ENCODE peak calls at places on chromosomes 7 and 10, in nine cellular contexts. One of them, this sample, is unnamed.

GRCh38 chr7:143979359-143979758 is 20.8 kb upstream of the OR6B1 start:
- DNase-seq in upper lobe of left lung: no peak
- DNase-seq in H54: no peak
- DNase-seq in HCT116: no peak
- DNase-seq in GM12878: no peak
- DNase-seq in suprapubic skin: no peak
- DNase-seq in thyroid gland: no peak
- DNase-seq in endothelial cell of umbilical vein: peak
- DNase-seq in tibial nerve: no peak
- DNase-seq in this sample: no peak

GRCh38 chr7:50939026-50939425 is 156.3 kb upstream of the GRB10 start:
- DNase-seq in upper lobe of left lung: no peak
- DNase-seq in H54: no peak
- DNase-seq in HCT116: no peak
- DNase-seq in GM12878: no peak
- DNase-seq in suprapubic skin: no peak
- DNase-seq in thyroid gland: no peak
- DNase-seq in endothelial cell of umbilical vein: no peak
- DNase-seq in tibial nerve: no peak
- DNase-seq in this sample: no peak

GRCh38 chr7:69654849-69655707 is 56.8 kb downstream of the AUTS2 start:
- DNase-seq in upper lobe of left lung: no peak
- DNase-seq in H54: no peak
- DNase-seq in HCT116: no peak
- DNase-seq in GM12878: no peak
- DNase-seq in suprapubic skin: no peak
- DNase-seq in thyroid gland: no peak
- DNase-seq in endothelial cell of umbilical vein: no peak
- DNase-seq in tibial nerve: no peak
- DNase-seq in this sample: no peak

GRCh38 chr7:155402941-155403340 is 55.0 kb upstream of the EN2 start:
- DNase-seq in upper lobe of left lung: no peak
- DNase-seq in H54: no peak
- DNase-seq in HCT116: no peak
- DNase-seq in GM12878: no peak
- DNase-seq in suprapubic skin: no peak
- DNase-seq in thyroid gland: no peak
- DNase-seq in endothelial cell of umbilical vein: no peak
- DNase-seq in tibial nerve: no peak
- DNase-seq in this sample: no peak

GRCh38 chr7:150993511-150993910 is 2.7 kb downstream of the NOS3 start:
- DNase-seq in upper lobe of left lung: no peak
- DNase-seq in H54: no peak
- DNase-seq in HCT116: no peak
- DNase-seq in GM12878: no peak
- DNase-seq in suprapubic skin: no peak
- DNase-seq in thyroid gland: no peak
- DNase-seq in endothelial cell of umbilical vein: peak
- DNase-seq in tibial nerve: no peak
- DNase-seq in this sample: no peak

GRCh38 chr10:116992183-116992582 is 12.8 kb downstream of the SHTN1 start:
- DNase-seq in upper lobe of left lung: no peak
- DNase-seq in H54: no peak
- DNase-seq in HCT116: no peak
- DNase-seq in GM12878: no peak
- DNase-seq in suprapubic skin: no peak
- DNase-seq in thyroid gland: no peak
- DNase-seq in endothelial cell of umbilical vein: no peak
- DNase-seq in tibial nerve: no peak
- DNase-seq in this sample: no peak

GRCh38 chr10:124728830-124729661 is 15.1 kb downstream of the FAM53B start:
- DNase-seq in upper lobe of left lung: no peak
- DNase-seq in H54: no peak
- DNase-seq in HCT116: no peak
- DNase-seq in GM12878: no peak
- DNase-seq in suprapubic skin: peak
- DNase-seq in thyroid gland: no peak
- DNase-seq in endothelial cell of umbilical vein: peak
- DNase-seq in tibial nerve: no peak
- DNase-seq in this sample: no peak

GRCh38 chr10:56317603-56318002 is 43.5 kb downstream of the ZWINT start:
- DNase-seq in upper lobe of left lung: peak
- DNase-seq in H54: no peak
- DNase-seq in HCT116: no peak
- DNase-seq in GM12878: no peak
- DNase-seq in suprapubic skin: peak
- DNase-seq in thyroid gland: no peak
- DNase-seq in endothelial cell of umbilical vein: no peak
- DNase-seq in tibial nerve: no peak
- DNase-seq in this sample: no peak

GRCh38 chr7:105654095-105654686 is 72.9 kb upstream of the EFCAB10 start:
- DNase-seq in upper lobe of left lung: no peak
- DNase-seq in H54: no peak
- DNase-seq in HCT116: no peak
- DNase-seq in GM12878: no peak
- DNase-seq in suprapubic skin: no peak
- DNase-seq in thyroid gland: no peak
- DNase-seq in endothelial cell of umbilical vein: no peak
- DNase-seq in tibial nerve: no peak
- DNase-seq in this sample: no peak

GRCh38 chr10:22681783-22682183 is 32.6 kb downstream of the PIP4K2A start:
- DNase-seq in upper lobe of left lung: no peak
- DNase-seq in H54: peak
- DNase-seq in HCT116: peak
- DNase-seq in GM12878: no peak
- DNase-seq in suprapubic skin: no peak
- DNase-seq in thyroid gland: no peak
- DNase-seq in endothelial cell of umbilical vein: peak
- DNase-seq in tibial nerve: no peak
- DNase-seq in this sample: peak

GRCh38 chr10:79266092-79266491 is 81.2 kb upstream of the PPIF start:
- DNase-seq in upper lobe of left lung: no peak
- DNase-seq in H54: no peak
- DNase-seq in HCT116: no peak
- DNase-seq in GM12878: no peak
- DNase-seq in suprapubic skin: no peak
- DNase-seq in thyroid gland: peak
- DNase-seq in endothelial cell of umbilical vein: no peak
- DNase-seq in tibial nerve: no peak
- DNase-seq in this sample: no peak

GRCh38 chr10:101388671-101389276 is 34.8 kb downstream of the BTRC start:
- DNase-seq in upper lobe of left lung: no peak
- DNase-seq in H54: no peak
- DNase-seq in HCT116: no peak
- DNase-seq in GM12878: no peak
- DNase-seq in suprapubic skin: no peak
- DNase-seq in thyroid gland: no peak
- DNase-seq in endothelial cell of umbilical vein: no peak
- DNase-seq in tibial nerve: no peak
- DNase-seq in this sample: no peak

GRCh38 chr7:105975770-105976428 is 12.8 kb downstream of the CDHR3 start:
- DNase-seq in upper lobe of left lung: no peak
- DNase-seq in H54: no peak
- DNase-seq in HCT116: no peak
- DNase-seq in GM12878: no peak
- DNase-seq in suprapubic skin: no peak
- DNase-seq in thyroid gland: no peak
- DNase-seq in endothelial cell of umbilical vein: no peak
- DNase-seq in tibial nerve: no peak
- DNase-seq in this sample: no peak

GRCh38 chr7:149598721-149599308 is 101.2 kb upstream of the ZNF746 start:
- DNase-seq in upper lobe of left lung: no peak
- DNase-seq in H54: peak
- DNase-seq in HCT116: peak
- DNase-seq in GM12878: no peak
- DNase-seq in suprapubic skin: no peak
- DNase-seq in thyroid gland: no peak
- DNase-seq in endothelial cell of umbilical vein: peak
- DNase-seq in tibial nerve: no peak
- DNase-seq in this sample: peak

DNA sequence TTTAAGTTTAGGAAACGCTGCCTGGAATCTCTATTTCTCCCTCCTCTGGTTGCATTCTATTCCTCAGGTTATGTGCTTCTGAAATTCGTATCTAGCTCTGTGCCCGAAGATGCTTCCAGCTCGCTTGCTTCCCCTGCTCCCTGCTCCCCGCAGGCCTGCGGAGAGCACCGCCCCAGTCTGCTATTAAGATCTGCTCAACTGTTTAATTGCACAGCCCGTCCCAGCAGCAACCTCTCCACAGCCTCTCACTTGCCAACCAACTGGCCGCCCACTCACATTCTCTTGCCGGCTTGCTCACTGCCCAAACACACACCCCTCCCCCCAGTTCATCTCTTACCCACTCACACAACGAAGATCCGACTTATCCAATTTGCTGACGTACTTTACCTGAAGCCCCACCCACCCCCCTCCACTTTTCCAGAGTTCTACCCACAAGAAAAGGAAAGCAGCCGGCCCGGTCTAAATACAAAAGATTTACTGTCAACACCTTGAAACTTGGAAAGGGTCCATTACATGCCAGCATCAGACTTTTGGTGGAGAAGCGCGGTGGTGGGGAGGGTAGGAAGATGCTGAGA is 167.3 kb upstream of the KLF14 start:
- DNase-seq in upper lobe of left lung: no peak
- DNase-seq in H54: no peak
- DNase-seq in HCT116: peak
- DNase-seq in GM12878: no peak
- DNase-seq in suprapubic skin: no peak
- DNase-seq in thyroid gland: peak
- DNase-seq in endothelial cell of umbilical vein: no peak
- DNase-seq in tibial nerve: no peak
- DNase-seq in this sample: no peak
- TF ChIP-seq POLR2A in upper lobe of left lung: no peak
- TF ChIP-seq POLR2A in H54: no peak
- TF ChIP-seq POLR2A in HCT116: peak
- TF ChIP-seq POLR2A in GM12878: peak
- TF ChIP-seq POLR2A in suprapubic skin: no peak
- TF ChIP-seq POLR2A in thyroid gland: peak
- TF ChIP-seq POLR2A in endothelial cell of umbilical vein: no peak
- TF ChIP-seq POLR2A in tibial nerve: peak
- TF ChIP-seq POLR2A in this sample: no peak

GRCh38 chr10:132403511-132404168 is 6.6 kb downstream of the PWWP2B start:
- DNase-seq in upper lobe of left lung: peak
- DNase-seq in H54: no peak
- DNase-seq in HCT116: no peak
- DNase-seq in GM12878: no peak
- DNase-seq in suprapubic skin: no peak
- DNase-seq in thyroid gland: no peak
- DNase-seq in endothelial cell of umbilical vein: no peak
- DNase-seq in tibial nerve: no peak
- DNase-seq in this sample: no peak

GRCh38 chr10:132400041-132400546 is 3.1 kb downstream of the PWWP2B start:
- DNase-seq in upper lobe of left lung: peak
- DNase-seq in H54: no peak
- DNase-seq in HCT116: no peak
- DNase-seq in GM12878: no peak
- DNase-seq in suprapubic skin: no peak
- DNase-seq in thyroid gland: peak
- DNase-seq in endothelial cell of umbilical vein: no peak
- DNase-seq in tibial nerve: no peak
- DNase-seq in this sample: no peak

GRCh38 chr10:132400547-132401151 is 3.6 kb downstream of the PWWP2B start:
- DNase-seq in upper lobe of left lung: peak
- DNase-seq in H54: no peak
- DNase-seq in HCT116: no peak
- DNase-seq in GM12878: no peak
- DNase-seq in suprapubic skin: no peak
- DNase-seq in thyroid gland: peak
- DNase-seq in endothelial cell of umbilical vein: no peak
- DNase-seq in tibial nerve: no peak
- DNase-seq in this sample: no peak

GRCh38 chr10:132402781-132403241 is 5.8 kb downstream of the PWWP2B start:
- DNase-seq in upper lobe of left lung: peak
- DNase-seq in H54: no peak
- DNase-seq in HCT116: no peak
- DNase-seq in GM12878: no peak
- DNase-seq in suprapubic skin: no peak
- DNase-seq in thyroid gland: no peak
- DNase-seq in endothelial cell of umbilical vein: no peak
- DNase-seq in tibial nerve: no peak
- DNase-seq in this sample: no peak

GRCh38 chr10:132401396-132402168 is 4.6 kb downstream of the PWWP2B start:
- DNase-seq in upper lobe of left lung: peak
- DNase-seq in H54: no peak
- DNase-seq in HCT116: no peak
- DNase-seq in GM12878: no peak
- DNase-seq in suprapubic skin: no peak
- DNase-seq in thyroid gland: peak
- DNase-seq in endothelial cell of umbilical vein: no peak
- DNase-seq in tibial nerve: no peak
- DNase-seq in this sample: no peak
- TF ChIP-seq POLR2A in upper lobe of left lung: no peak
- TF ChIP-seq POLR2A in H54: no peak
- TF ChIP-seq POLR2A in HCT116: no peak
- TF ChIP-seq POLR2A in GM12878: no peak
- TF ChIP-seq POLR2A in suprapubic skin: no peak
- TF ChIP-seq POLR2A in thyroid gland: no peak
- TF ChIP-seq POLR2A in endothelial cell of umbilical vein: no peak
- TF ChIP-seq POLR2A in tibial nerve: no peak
- TF ChIP-seq POLR2A in this sample: no peak

GRCh38 chr7:130124711-130125110 is 54.4 kb downstream of the KLHDC10 start:
- DNase-seq in upper lobe of left lung: no peak
- DNase-seq in H54: no peak
- DNase-seq in HCT116: no peak
- DNase-seq in GM12878: no peak
- DNase-seq in suprapubic skin: no peak
- DNase-seq in thyroid gland: no peak
- DNase-seq in endothelial cell of umbilical vein: no peak
- DNase-seq in tibial nerve: no peak
- DNase-seq in this sample: peak
- TF ChIP-seq POLR2A in upper lobe of left lung: no peak
- TF ChIP-seq POLR2A in H54: no peak
- TF ChIP-seq POLR2A in HCT116: no peak
- TF ChIP-seq POLR2A in GM12878: no peak
- TF ChIP-seq POLR2A in suprapubic skin: no peak
- TF ChIP-seq POLR2A in thyroid gland: no peak
- TF ChIP-seq POLR2A in endothelial cell of umbilical vein: no peak
- TF ChIP-seq POLR2A in tibial nerve: no peak
- TF ChIP-seq POLR2A in this sample: no peak

DNA sequence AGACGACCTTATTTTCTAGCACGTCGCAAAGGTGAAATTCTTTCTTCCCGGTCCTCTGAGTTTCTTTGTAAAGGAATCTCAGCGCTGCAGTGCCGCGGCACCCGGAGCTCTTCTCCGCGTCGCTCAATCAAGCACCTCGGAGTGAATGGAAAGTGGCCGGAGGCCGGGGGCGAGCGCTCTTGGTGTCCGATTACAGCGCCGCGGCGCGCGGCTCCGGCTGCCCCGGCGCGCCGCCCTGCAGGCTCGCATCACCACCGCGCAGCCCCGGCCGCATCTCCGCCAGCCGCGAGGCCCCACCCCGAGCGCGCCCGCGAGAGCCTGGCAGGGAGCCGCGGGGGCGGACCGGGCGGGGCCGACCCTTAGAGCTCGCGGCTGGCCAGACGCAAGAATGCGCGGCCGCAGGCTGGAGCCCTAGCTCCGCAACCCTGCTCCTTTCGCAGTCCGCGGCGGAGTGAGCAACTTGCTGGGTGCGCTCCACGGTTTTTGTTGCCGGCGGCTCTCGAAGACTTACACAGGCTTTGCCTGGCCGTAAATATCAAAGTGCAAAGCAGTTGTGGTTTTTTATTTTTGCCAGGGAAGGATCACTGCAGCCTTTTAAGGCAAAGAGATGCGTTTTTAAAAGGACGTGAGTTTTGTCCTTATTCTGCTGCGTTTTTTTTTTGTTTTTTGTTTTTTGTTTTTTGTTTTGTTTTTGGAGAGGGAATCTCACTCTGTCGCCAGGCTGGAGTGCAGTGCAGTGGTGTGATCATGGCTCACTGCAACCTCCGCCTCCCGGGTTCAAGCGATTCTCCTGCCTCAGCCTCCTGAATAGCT is at the start of gene SEMA3C:
- DNase-seq in upper lobe of left lung: peak
- DNase-seq in H54: peak
- DNase-seq in HCT116: peak
- DNase-seq in GM12878: no peak
- DNase-seq in suprapubic skin: peak
- DNase-seq in thyroid gland: peak
- DNase-seq in endothelial cell of umbilical vein: peak
- DNase-seq in tibial nerve: peak
- DNase-seq in this sample: peak
- TF ChIP-seq POLR2A in upper lobe of left lung: peak
- TF ChIP-seq POLR2A in H54: peak
- TF ChIP-seq POLR2A in HCT116: peak
- TF ChIP-seq POLR2A in GM12878: no peak
- TF ChIP-seq POLR2A in suprapubic skin: peak
- TF ChIP-seq POLR2A in thyroid gland: peak
- TF ChIP-seq POLR2A in endothelial cell of umbilical vein: no peak
- TF ChIP-seq POLR2A in tibial nerve: peak
- TF ChIP-seq POLR2A in this sample: no peak

This sample was measured in erythroblast.